ENCODE peak calls at places on chromosomes 16 and 17, in seven cellular contexts. One of them, this sample, is unnamed.

GRCh38 chr17:27529230-27529796 is 73.1 kb downstream of the KSR1 start:
- DNase-seq in ovary: no peak
- DNase-seq in heart right ventricle: no peak
- DNase-seq in lower leg skin: no peak
- DNase-seq in cardiac muscle cell: peak
- DNase-seq in uterus: no peak
- DNase-seq in psoas muscle: no peak
- DNase-seq in this sample: peak

GRCh38 chr16:9258423-9259051 is 167.1 kb downstream of the HAPSTR1 start:
- DNase-seq in ovary: no peak
- DNase-seq in heart right ventricle: peak
- DNase-seq in lower leg skin: no peak
- DNase-seq in cardiac muscle cell: peak
- DNase-seq in uterus: no peak
- DNase-seq in psoas muscle: no peak
- DNase-seq in this sample: peak

GRCh38 chr17:68172461-68172954 is 75.3 kb upstream of the AMZ2 start:
- DNase-seq in ovary: peak
- DNase-seq in heart right ventricle: peak
- DNase-seq in lower leg skin: peak
- DNase-seq in cardiac muscle cell: peak
- DNase-seq in uterus: peak
- DNase-seq in psoas muscle: peak
- DNase-seq in this sample: peak

GRCh38 chr17:67531291-67531690 is 154.2 kb downstream of the PITPNC1 start:
- DNase-seq in ovary: no peak
- DNase-seq in heart right ventricle: no peak
- DNase-seq in lower leg skin: no peak
- DNase-seq in cardiac muscle cell: no peak
- DNase-seq in uterus: no peak
- DNase-seq in psoas muscle: no peak
- DNase-seq in this sample: peak

GRCh38 chr16:19898924-19899604 is 14.4 kb upstream of the GPRC5B start:
- DNase-seq in ovary: peak
- DNase-seq in heart right ventricle: peak
- DNase-seq in lower leg skin: peak
- DNase-seq in cardiac muscle cell: peak
- DNase-seq in uterus: peak
- DNase-seq in psoas muscle: no peak
- DNase-seq in this sample: peak

GRCh38 chr17:19904412-19904811 is 36.7 kb upstream of the ULK2 start:
- DNase-seq in ovary: no peak
- DNase-seq in heart right ventricle: no peak
- DNase-seq in lower leg skin: no peak
- DNase-seq in cardiac muscle cell: no peak
- DNase-seq in uterus: no peak
- DNase-seq in psoas muscle: no peak
- DNase-seq in this sample: peak

GRCh38 chr16:31460582-31461002 is 1.3 kb downstream of the ARMC5 start:
- DNase-seq in ovary: no peak
- DNase-seq in heart right ventricle: no peak
- DNase-seq in lower leg skin: no peak
- DNase-seq in cardiac muscle cell: no peak
- DNase-seq in uterus: no peak
- DNase-seq in psoas muscle: peak
- DNase-seq in this sample: peak

GRCh38 chr17:50396261-50397110 is 837 bp downstream of the LRRC59 start:
- DNase-seq in ovary: peak
- DNase-seq in heart right ventricle: peak
- DNase-seq in lower leg skin: peak
- DNase-seq in cardiac muscle cell: peak
- DNase-seq in uterus: peak
- DNase-seq in psoas muscle: peak
- DNase-seq in this sample: peak

GRCh38 chr17:37691807-37692206 is 48.6 kb upstream of the DDX52 start:
- DNase-seq in ovary: no peak
- DNase-seq in heart right ventricle: no peak
- DNase-seq in lower leg skin: no peak
- DNase-seq in cardiac muscle cell: no peak
- DNase-seq in uterus: no peak
- DNase-seq in psoas muscle: no peak
- DNase-seq in this sample: no peak

GRCh38 chr16:89785523-89786155 is 30.8 kb downstream of the FANCA start:
- DNase-seq in ovary: no peak
- DNase-seq in heart right ventricle: no peak
- DNase-seq in lower leg skin: no peak
- DNase-seq in cardiac muscle cell: no peak
- DNase-seq in uterus: no peak
- DNase-seq in psoas muscle: no peak
- DNase-seq in this sample: no peak

GRCh38 chr16:51638338-51639135 is 487.5 kb upstream of the SALL1 start:
- DNase-seq in ovary: no peak
- DNase-seq in heart right ventricle: no peak
- DNase-seq in lower leg skin: no peak
- DNase-seq in cardiac muscle cell: no peak
- DNase-seq in uterus: no peak
- DNase-seq in psoas muscle: no peak
- DNase-seq in this sample: peak

GRCh38 chr16:54447606-54448440 is 161.2 kb upstream of the IRX3 start:
- DNase-seq in ovary: no peak
- DNase-seq in heart right ventricle: no peak
- DNase-seq in lower leg skin: peak
- DNase-seq in cardiac muscle cell: no peak
- DNase-seq in uterus: no peak
- DNase-seq in psoas muscle: no peak
- DNase-seq in this sample: peak

GRCh38 chr17:27456681-27457404 is 595 bp downstream of the KSR1 start:
- DNase-seq in ovary: peak
- DNase-seq in heart right ventricle: peak
- DNase-seq in lower leg skin: no peak
- DNase-seq in cardiac muscle cell: no peak
- DNase-seq in uterus: peak
- DNase-seq in psoas muscle: peak
- DNase-seq in this sample: no peak

GRCh38 chr16:61987474-61988012 is 48.7 kb downstream of the CDH8 start:
- DNase-seq in ovary: no peak
- DNase-seq in heart right ventricle: no peak
- DNase-seq in lower leg skin: no peak
- DNase-seq in cardiac muscle cell: no peak
- DNase-seq in uterus: no peak
- DNase-seq in psoas muscle: no peak
- DNase-seq in this sample: no peak

GRCh38 chr16:55835578-55835977 is 2.7 kb upstream of the CES1 start:
- DNase-seq in ovary: peak
- DNase-seq in heart right ventricle: peak
- DNase-seq in lower leg skin: peak
- DNase-seq in cardiac muscle cell: no peak
- DNase-seq in uterus: no peak
- DNase-seq in psoas muscle: peak
- DNase-seq in this sample: no peak

GRCh38 chr16:66275795-66276428 is 90.6 kb upstream of the CDH5 start:
- DNase-seq in ovary: no peak
- DNase-seq in heart right ventricle: no peak
- DNase-seq in lower leg skin: no peak
- DNase-seq in cardiac muscle cell: peak
- DNase-seq in uterus: no peak
- DNase-seq in psoas muscle: no peak
- DNase-seq in this sample: peak

GRCh38 chr17:9192010-9192409 is 170.7 kb downstream of the NTN1 start:
- DNase-seq in ovary: no peak
- DNase-seq in heart right ventricle: no peak
- DNase-seq in lower leg skin: no peak
- DNase-seq in cardiac muscle cell: no peak
- DNase-seq in uterus: no peak
- DNase-seq in psoas muscle: no peak
- DNase-seq in this sample: no peak

GRCh38 chr17:48545022-48545376 is at the start of gene HOXB2:
- DNase-seq in ovary: no peak
- DNase-seq in heart right ventricle: no peak
- DNase-seq in lower leg skin: no peak
- DNase-seq in cardiac muscle cell: peak
- DNase-seq in uterus: peak
- DNase-seq in psoas muscle: no peak
- DNase-seq in this sample: no peak

GRCh38 chr16:88931936-88932335 is 45.1 kb downstream of the CBFA2T3 start:
- DNase-seq in ovary: no peak
- DNase-seq in heart right ventricle: no peak
- DNase-seq in lower leg skin: no peak
- DNase-seq in cardiac muscle cell: no peak
- DNase-seq in uterus: no peak
- DNase-seq in psoas muscle: no peak
- DNase-seq in this sample: no peak

GRCh38 chr17:70074236-70074830 is 692 bp upstream of the KCNJ16 start:
- DNase-seq in ovary: no peak
- DNase-seq in heart right ventricle: no peak
- DNase-seq in lower leg skin: no peak
- DNase-seq in cardiac muscle cell: no peak
- DNase-seq in uterus: no peak
- DNase-seq in psoas muscle: no peak
- DNase-seq in this sample: no peak

GRCh38 chr16:88972349-88972748 is 4.7 kb downstream of the CBFA2T3 start:
- DNase-seq in ovary: no peak
- DNase-seq in heart right ventricle: no peak
- DNase-seq in lower leg skin: no peak
- DNase-seq in cardiac muscle cell: peak
- DNase-seq in uterus: no peak
- DNase-seq in psoas muscle: no peak
- DNase-seq in this sample: no peak

GRCh38 chr16:57145964-57146647 is 39.7 kb downstream of the PSME3IP1 start:
- DNase-seq in ovary: no peak
- DNase-seq in heart right ventricle: no peak
- DNase-seq in lower leg skin: no peak
- DNase-seq in cardiac muscle cell: no peak
- DNase-seq in uterus: no peak
- DNase-seq in psoas muscle: no peak
- DNase-seq in this sample: no peak

GRCh38 chr16:57148481-57148880 is 37.4 kb downstream of the PSME3IP1 start:
- DNase-seq in ovary: no peak
- DNase-seq in heart right ventricle: no peak
- DNase-seq in lower leg skin: no peak
- DNase-seq in cardiac muscle cell: no peak
- DNase-seq in uterus: no peak
- DNase-seq in psoas muscle: no peak
- DNase-seq in this sample: no peak

GRCh38 chr16:57145046-57145963 is 40.5 kb downstream of the PSME3IP1 start:
- DNase-seq in ovary: no peak
- DNase-seq in heart right ventricle: no peak
- DNase-seq in lower leg skin: no peak
- DNase-seq in cardiac muscle cell: no peak
- DNase-seq in uterus: no peak
- DNase-seq in psoas muscle: no peak
- DNase-seq in this sample: no peak

GRCh38 chr16:57147381-57148191 is 38.3 kb downstream of the PSME3IP1 start:
- DNase-seq in ovary: no peak
- DNase-seq in heart right ventricle: peak
- DNase-seq in lower leg skin: no peak
- DNase-seq in cardiac muscle cell: no peak
- DNase-seq in uterus: no peak
- DNase-seq in psoas muscle: no peak
- DNase-seq in this sample: peak

GRCh38 chr16:57146735-57147134 is 39.1 kb downstream of the PSME3IP1 start:
- DNase-seq in ovary: no peak
- DNase-seq in heart right ventricle: no peak
- DNase-seq in lower leg skin: no peak
- DNase-seq in cardiac muscle cell: peak
- DNase-seq in uterus: no peak
- DNase-seq in psoas muscle: no peak
- DNase-seq in this sample: no peak
- TF ChIP-seq CTCF in ovary: no peak
- TF ChIP-seq CTCF in heart right ventricle: peak
- TF ChIP-seq CTCF in lower leg skin: no peak
- TF ChIP-seq CTCF in cardiac muscle cell: peak
- TF ChIP-seq CTCF in uterus: no peak
- TF ChIP-seq CTCF in psoas muscle: no peak
- TF ChIP-seq CTCF in this sample: peak

DNA sequence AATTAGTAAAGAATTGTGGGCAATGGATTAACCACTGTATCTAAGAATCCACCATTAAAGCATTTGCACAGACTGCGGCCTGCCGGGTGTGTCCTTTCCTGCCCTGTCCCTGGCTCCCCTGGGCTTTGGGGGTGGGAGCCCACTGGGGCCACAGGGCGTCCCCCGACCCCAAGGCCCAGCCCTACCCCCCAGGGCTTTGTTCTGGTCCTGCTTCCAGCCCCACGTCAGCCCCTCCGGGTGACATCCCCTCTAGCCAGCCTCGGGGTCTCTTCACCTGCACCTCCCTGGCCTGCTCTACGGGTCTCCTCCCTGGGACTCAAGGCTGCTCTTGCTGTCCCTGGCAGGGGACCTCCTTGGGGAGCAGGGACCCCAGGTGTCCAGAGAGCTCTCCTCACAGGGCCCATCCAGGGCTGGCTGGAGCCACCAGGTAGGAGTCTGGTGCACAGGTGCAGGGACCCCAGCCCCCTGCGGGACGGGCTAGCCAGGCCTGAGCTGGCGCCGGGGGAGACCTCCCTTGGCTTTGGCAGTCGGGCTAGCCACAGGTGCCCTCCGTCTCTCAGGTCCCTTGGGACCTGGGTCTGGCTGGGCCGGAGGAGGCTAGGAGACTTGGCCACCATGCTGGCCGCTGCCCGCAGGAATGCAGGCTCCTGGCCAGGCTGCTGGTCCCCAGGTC is 6.4 kb upstream of the BAIAP3 start:
- DNase-seq in ovary: no peak
- DNase-seq in heart right ventricle: no peak
- DNase-seq in lower leg skin: no peak
- DNase-seq in cardiac muscle cell: no peak
- DNase-seq in uterus: no peak
- DNase-seq in psoas muscle: no peak
- DNase-seq in this sample: no peak
- H3K4me3 ChIP-seq in ovary: no peak
- H3K4me3 ChIP-seq in heart right ventricle: no peak
- H3K4me3 ChIP-seq in lower leg skin: no peak
- H3K4me3 ChIP-seq in cardiac muscle cell: no peak
- H3K4me3 ChIP-seq in uterus: no peak
- H3K4me3 ChIP-seq in psoas muscle: no peak
- H3K4me3 ChIP-seq in this sample: no peak

DNA sequence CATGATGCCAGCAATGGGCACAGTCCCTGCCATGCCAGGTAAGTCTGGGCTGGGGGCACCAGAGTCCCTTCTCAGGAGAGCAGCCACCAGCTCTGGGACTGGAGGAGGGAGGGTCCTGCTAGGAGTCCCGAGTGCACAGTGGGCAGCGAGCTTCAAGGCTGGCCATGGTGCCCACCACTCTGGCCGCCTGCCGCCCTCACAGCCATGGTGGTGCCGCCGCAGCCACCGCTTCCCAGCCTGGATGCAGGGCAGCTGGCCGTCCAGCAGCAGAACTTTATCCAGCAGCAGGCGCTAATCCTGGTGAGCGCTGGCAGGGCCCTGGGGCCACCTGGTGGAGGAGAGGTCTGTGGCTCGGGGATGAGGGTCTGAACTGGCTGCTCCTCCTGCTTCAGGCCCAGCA is 17.9 kb upstream of the SMIM5 start:
- DNase-seq in ovary: no peak
- DNase-seq in heart right ventricle: no peak
- DNase-seq in lower leg skin: no peak
- DNase-seq in cardiac muscle cell: no peak
- DNase-seq in uterus: no peak
- DNase-seq in psoas muscle: no peak
- DNase-seq in this sample: no peak
- TF ChIP-seq CTCF in ovary: no peak
- TF ChIP-seq CTCF in heart right ventricle: no peak
- TF ChIP-seq CTCF in lower leg skin: no peak
- TF ChIP-seq CTCF in cardiac muscle cell: no peak
- TF ChIP-seq CTCF in uterus: no peak
- TF ChIP-seq CTCF in psoas muscle: no peak
- TF ChIP-seq CTCF in this sample: no peak

GRCh38 chr17:43905400-43905984 is 1.8 kb downstream of the MPP2 start:
- DNase-seq in ovary: no peak
- DNase-seq in heart right ventricle: no peak
- DNase-seq in lower leg skin: no peak
- DNase-seq in cardiac muscle cell: no peak
- DNase-seq in uterus: no peak
- DNase-seq in psoas muscle: no peak
- DNase-seq in this sample: no peak
- H3K4me3 ChIP-seq in ovary: peak
- H3K4me3 ChIP-seq in heart right ventricle: no peak
- H3K4me3 ChIP-seq in lower leg skin: no peak
- H3K4me3 ChIP-seq in cardiac muscle cell: peak
- H3K4me3 ChIP-seq in uterus: no peak
- H3K4me3 ChIP-seq in psoas muscle: peak
- H3K4me3 ChIP-seq in this sample: no peak

This sample was measured in fibroblast of villous mesenchyme.